ENCODE peak calls at places on chromosomes 16 and 17, in five cellular contexts. U is fibroblast of the conjunctiva, D is astrocyte, X is NCI-H526 treated with DMSO at 0.1 percent for 48 hours, Z is C1 segment of cervical spinal cord. P is an unnamed sample.

GRCh38 chr17:7842380-7842949 is 8.4 kb downstream of the KDM6B start:
- DNase-seq in U (peak), D (peak), X (peak), Z (no peak), P (peak)

GRCh38 chr17:82802141-82802540 is 37.7 kb downstream of the ZNF750 start:
- DNase-seq in U (peak), D (peak), X (no peak), Z (no peak), P (peak)

GRCh38 chr16:88815901-88816589 is 4.3 kb upstream of the APRT start:
- DNase-seq in U (no peak), D (no peak), X (peak), Z (no peak), P (no peak)

GRCh38 chr16:49489686-49490320 is 116.2 kb downstream of the C16orf78 start:
- DNase-seq in U (no peak), D (no peak), X (no peak), Z (no peak), P (no peak)

GRCh38 chr16:66475232-66475631 is 48.1 kb downstream of the BEAN1 start:
- DNase-seq in U (no peak), D (no peak), X (no peak), Z (no peak), P (no peak)

GRCh38 chr16:48637039-48637438 is 27.1 kb upstream of the N4BP1 start:
- DNase-seq in U (no peak), D (no peak), X (no peak), Z (no peak), P (no peak)

GRCh38 chr16:23317266-23317661 is 15.2 kb downstream of the SCNN1B start:
- DNase-seq in U (no peak), D (no peak), X (no peak), Z (no peak), P (no peak)

GRCh38 chr17:40956401-40957254 is 10.1 kb downstream of the KRT39 start:
- DNase-seq in U (no peak), D (peak), X (no peak), Z (no peak), P (peak)

GRCh38 chr16:31333686-31334649 is 21.0 kb upstream of the ITGAX start:
- DNase-seq in U (no peak), D (no peak), X (peak), Z (no peak), P (no peak)

GRCh38 chr17:34579017-34579946 is at the start of gene TMEM132E:
- DNase-seq in U (no peak), D (peak), X (peak), Z (peak), P (no peak)

GRCh38 chr17:80460286-80460881 is 16.0 kb downstream of the NPTX1 start:
- DNase-seq in U (no peak), D (no peak), X (no peak), Z (peak), P (peak)

GRCh38 chr16:67966549-67967182 is 1.8 kb downstream of the SLC12A4 start:
- DNase-seq in U (no peak), D (peak), X (no peak), Z (no peak), P (peak)

GRCh38 chr17:31481783-31482081 is 90.3 kb downstream of the RAB11FIP4 start:
- DNase-seq in U (no peak), D (no peak), X (no peak), Z (no peak), P (no peak)

GRCh38 chr16:67504190-67505021 is 21.1 kb upstream of the AGRP start:
- DNase-seq in U (no peak), D (no peak), X (no peak), Z (no peak), P (no peak)

GRCh38 chr17:74873874-74874614 is 1.2 kb upstream of the FDXR start:
- DNase-seq in U (no peak), D (no peak), X (no peak), Z (no peak), P (no peak)

GRCh38 chr16:383326-384020 is 1.7 kb upstream of the PGAP6 start:
- DNase-seq in U (no peak), D (no peak), X (peak), Z (no peak), P (no peak)

GRCh38 chr17:45218895-45219661 is 2.6 kb upstream of the FMNL1 start:
- DNase-seq in U (peak), D (peak), X (peak), Z (peak), P (peak)

GRCh38 chr16:74650966-74651567 is 15.6 kb downstream of the RFWD3 start:
- DNase-seq in U (no peak), D (no peak), X (no peak), Z (no peak), P (no peak)

GRCh38 chr16:31090540-31090939 is 1.8 kb upstream of the PRSS53 start:
- DNase-seq in U (no peak), D (peak), X (no peak), Z (no peak), P (no peak)

P was measured in fibroblast of gingiva.